ENCODE peak calls at places on chromosome 3, in seven cellular contexts. A is WTC11; M is AG10803; N is endothelial cell; L is H9; Q is CD8-positive, alpha-beta T cell; P is choroid plexus epithelial cell. G is an unnamed sample.

GRCh38 chr3:51966486-51966885 is 768 bp downstream of the PCBP4 start:
- DNase-seq in P (no peak), L (no peak), A (no peak), N (no peak), M (no peak), Q (no peak), G (no peak)

GRCh38 chr3:44235604-44236484 is 5.8 kb upstream of the TOPAZ1 start:
- DNase-seq in P (peak; percentile 95), A (peak; percentile 47), M (peak; percentile 87), Q (peak; percentile 33), N (peak; percentile 58), L (peak; percentile 71), G (peak; percentile 70)

GRCh38 chr3:127035672-127036071 is 52.8 kb downstream of the PLXNA1 start:
- DNase-seq in P (peak; percentile 55), L (no peak), M (no peak), N (no peak), Q (no peak), A (no peak), G (no peak)

GRCh38 chr3:76203578-76203977 is 418.2 kb upstream of the ZNF717 start:
- DNase-seq in A (peak; percentile 25), P (no peak), L (peak; percentile 58), N (no peak), M (no peak), Q (no peak), G (no peak)

GRCh38 chr3:194686816-194687637 is 1.3 kb downstream of the FAM43A start:
- DNase-seq in L (peak; percentile 71), P (peak; percentile 69), N (peak; percentile 25), A (no peak), M (peak; percentile 60), Q (peak; percentile 15), G (peak; percentile 48)

GRCh38 chr3:39276746-39277145 is 3.1 kb downstream of the CX3CR1 start:
- DNase-seq in Q (no peak), P (no peak), M (no peak), A (no peak), N (no peak), L (no peak), G (no peak)

GRCh38 chr3:37601832-37602231 is 259.8 kb upstream of the CTDSPL start:
- DNase-seq in A (no peak), L (no peak), M (no peak), Q (no peak), P (no peak), N (no peak), G (no peak)

GRCh38 chr3:103306081-103306480 is 871.3 kb downstream of the ZPLD1 start:
- DNase-seq in M (no peak), N (no peak), Q (no peak), P (no peak), L (no peak), A (no peak), G (no peak)

GRCh38 chr3:2098398-2099027 is at the start of gene CNTN4:
- DNase-seq in M (no peak), A (no peak), P (peak; percentile 1), N (no peak), L (peak; percentile 90), Q (no peak), G (peak; percentile 47)

GRCh38 chr3:78390221-78390620 is 1350.3 kb downstream of the ROBO2 start:
- DNase-seq in Q (no peak), P (no peak), N (no peak), M (no peak), L (no peak), A (no peak), G (no peak)

GRCh38 chr3:165622356-165622755 is 214.9 kb downstream of the BCHE start:
- DNase-seq in L (no peak), M (no peak), A (no peak), N (no peak), P (no peak), Q (no peak), G (no peak)

GRCh38 chr3:192079098-192079497 is 618.1 kb downstream of the PYDC2 start:
- DNase-seq in Q (no peak), L (no peak), M (no peak), N (no peak), A (no peak), P (no peak), G (no peak)

GRCh38 chr3:141391298-141392017 is 23.2 kb downstream of the ZBTB38 start:
- DNase-seq in M (no peak), L (no peak), A (no peak), N (no peak), P (peak; percentile 90), Q (no peak), G (no peak)

GRCh38 chr3:139297588-139298311 is 46.1 kb upstream of the MRPS22 start:
- DNase-seq in Q (no peak), L (no peak), P (no peak), M (no peak), N (no peak), A (no peak), G (no peak)

GRCh38 chr3:142940472-142940871 is 23.0 kb downstream of the PAQR9 start:
- DNase-seq in Q (no peak), N (no peak), A (no peak), P (no peak), L (no peak), M (no peak), G (no peak)

GRCh38 chr3:46359748-46360509 is 6.0 kb downstream of the CCR2 start:
- DNase-seq in A (no peak), M (peak; percentile 17), Q (no peak), N (no peak), L (no peak), P (peak; percentile 16), G (no peak)

DNA sequence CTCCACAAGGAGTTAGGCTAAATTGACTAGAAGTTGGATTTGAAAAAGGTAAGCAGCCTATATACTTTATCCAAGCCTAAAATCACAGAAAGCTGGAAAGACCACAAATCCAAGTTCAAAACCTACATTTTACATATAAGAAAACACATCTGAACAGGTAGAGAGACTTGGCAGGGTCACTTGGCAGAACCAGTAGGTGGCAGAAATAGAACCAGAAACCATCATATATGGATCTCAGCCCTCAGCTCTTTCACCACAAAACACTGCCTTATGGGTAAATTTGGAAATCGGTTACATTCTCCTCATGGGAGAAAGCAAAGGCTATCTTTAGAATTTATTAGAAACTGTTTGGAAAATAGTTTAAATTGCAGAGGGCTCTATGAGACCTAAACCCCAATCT is 44.2 kb downstream of the MKRN2 start:
- DNase-seq in Q (no peak), P (peak; percentile 39), N (no peak), M (peak; percentile 29), L (no peak), A (no peak), G (no peak)
- TF ChIP-seq CTCF in Q (no peak), P (peak; percentile 38), N (no peak), M (peak; percentile 37), L (peak; percentile 10), A (no peak), G (no peak)

DNA sequence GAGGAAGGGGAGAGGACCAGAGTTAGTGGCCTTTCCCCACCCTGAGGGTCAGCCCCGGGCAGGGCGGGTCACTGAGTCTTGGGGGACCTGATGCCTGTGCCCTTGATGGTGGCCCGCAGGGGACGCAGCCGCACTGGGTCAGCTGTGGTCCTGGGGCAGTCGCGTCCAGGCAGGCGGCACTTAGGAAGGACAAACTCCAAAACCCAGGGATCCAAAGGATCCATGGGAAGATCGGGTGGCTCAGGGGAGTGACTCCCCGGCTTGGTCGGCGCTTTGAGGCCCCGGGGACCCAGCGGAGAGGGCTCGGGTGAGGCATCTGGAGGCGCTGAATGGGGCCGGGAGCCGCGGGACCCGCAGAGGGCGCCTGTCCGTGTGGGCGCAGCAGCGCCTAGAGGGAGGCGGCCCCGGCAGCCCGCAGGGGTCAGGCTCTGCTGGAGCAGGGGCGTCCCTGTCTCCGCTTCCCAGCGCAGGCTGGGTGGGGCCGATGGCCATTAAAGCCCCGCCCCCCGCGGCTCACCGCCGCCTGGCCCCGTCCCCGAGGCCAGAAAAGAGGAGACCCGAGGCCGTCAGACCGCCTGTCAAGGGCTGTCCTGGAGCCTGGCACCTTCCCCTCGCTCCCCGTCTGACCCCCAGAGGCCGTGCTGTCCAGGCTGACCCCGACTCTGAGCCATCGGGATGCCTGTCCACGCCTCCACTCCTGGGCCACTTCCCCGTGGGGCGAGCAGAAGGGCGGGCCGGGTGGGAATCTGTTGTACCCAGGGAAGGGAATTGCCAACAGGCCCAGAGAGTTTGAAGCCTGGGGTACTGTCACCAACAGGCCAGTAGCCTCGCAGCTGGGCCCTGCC is 17.4 kb downstream of the CIDEC start:
- DNase-seq in M (peak; percentile 28), Q (no peak), A (peak; percentile 74), N (peak; percentile 48), P (peak; percentile 65), L (peak; percentile 85), G (peak; percentile 68)
- TF ChIP-seq CTCF in M (peak; percentile 37), Q (no peak), A (no peak), N (no peak), P (peak; percentile 48), L (peak; percentile 59), G (no peak)

DNA sequence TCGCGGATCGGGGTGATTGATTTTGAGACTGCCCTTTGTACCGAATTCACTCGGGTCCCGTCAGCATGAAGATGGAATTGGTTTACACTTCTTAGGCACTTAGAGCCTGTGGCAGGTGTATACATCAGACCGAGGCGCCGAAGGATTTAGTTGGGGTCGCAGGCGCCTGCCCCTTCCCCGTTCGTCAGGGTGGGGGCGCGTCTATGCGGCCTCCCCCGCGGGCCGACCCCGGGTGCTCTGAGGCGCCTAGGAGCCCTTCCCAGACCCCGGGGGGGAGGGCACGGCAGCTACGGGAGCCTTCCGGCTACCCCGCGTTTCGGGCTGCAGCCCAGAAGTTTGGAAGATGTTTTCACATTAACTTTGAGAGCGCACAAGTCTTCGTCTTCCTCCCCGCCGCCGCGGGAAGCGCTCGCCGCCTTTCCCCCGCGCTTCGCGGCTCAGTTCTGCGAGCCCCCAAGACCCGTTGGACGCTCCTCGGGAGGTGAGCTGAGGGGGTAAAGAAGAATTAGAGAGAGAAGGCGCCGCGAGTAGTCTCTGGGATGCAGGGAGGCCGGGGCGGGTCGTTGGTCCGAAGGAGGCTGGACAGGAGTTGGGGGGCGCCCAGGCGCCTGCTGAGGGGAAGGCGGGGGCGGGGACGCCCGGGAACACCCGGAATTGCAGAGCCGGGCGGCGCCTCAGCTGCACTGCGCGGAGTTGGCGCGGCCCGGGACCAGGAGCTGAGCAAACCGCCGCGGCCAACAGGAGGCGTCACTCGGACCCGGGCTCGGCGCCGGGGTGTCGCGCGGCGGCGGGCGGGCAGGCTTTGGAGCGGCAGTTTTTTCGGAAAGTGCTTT is 737 bp downstream of the TIPARP start:
- DNase-seq in N (peak; percentile 58), Q (peak; percentile 25), P (peak; percentile 56), M (no peak), L (peak; percentile 45), A (peak; percentile 75), G (peak; percentile 45)
- TF ChIP-seq CTCF in N (peak; percentile 70), Q (no peak), P (peak; percentile 28), M (peak; percentile 29), L (peak; percentile 82), A (no peak), G (peak; percentile 14)

DNA sequence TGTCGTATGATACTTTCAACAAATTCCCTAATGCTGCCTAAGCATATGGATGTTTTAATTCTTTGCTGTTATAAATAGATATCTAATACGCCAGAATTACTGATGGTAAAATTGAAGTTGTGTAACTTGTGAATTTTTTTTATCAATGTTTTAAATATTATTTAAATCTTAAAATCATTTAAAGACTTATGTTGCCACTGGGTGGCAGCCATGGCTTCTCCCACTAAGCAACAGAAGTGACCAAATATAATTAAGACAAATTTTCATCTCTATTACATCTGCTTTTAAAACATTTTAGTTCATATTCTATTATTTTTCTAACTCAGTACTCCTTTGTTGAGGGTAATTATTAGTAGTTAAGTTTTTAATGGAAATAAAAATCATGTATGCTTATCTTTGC is 8.1 kb upstream of the IL20RB start:
- DNase-seq in N (no peak), M (peak; percentile 39), A (no peak), L (no peak), P (peak; percentile 57), Q (no peak), G (no peak)
- TF ChIP-seq CTCF in N (no peak), M (peak; percentile 43), A (no peak), L (peak; percentile 32), P (peak; percentile 57), Q (no peak), G (no peak)